ENCODE peak calls at places on chromosomes 12 and 14, in four cellular contexts. E, G, U and C are unnamed samples. For H3K4me1, the result is how much of the 10 kb centered on the place peaks cover.

GRCh38 chr12:82438356-82438755 is 80.0 kb downstream of the METTL25 start:
- DNase-seq in E (no peak), U (no peak), G (no peak), C (no peak)

GRCh38 chr14:57051633-57052032 is 217.1 kb downstream of the EXOC5 start:
- DNase-seq in E (no peak), U (no peak), G (no peak), C (no peak)

GRCh38 chr14:24425704-24426103 is 3.8 kb downstream of the CBLN3 start:
- DNase-seq in G (peak), U (peak), E (no peak), C (peak)

GRCh38 chr12:57883057-57883456 is 36.5 kb upstream of the CTDSP2 start:
- DNase-seq in E (no peak), G (no peak), U (no peak), C (no peak)

GRCh38 chr12:26740991-26741390 is 92.0 kb downstream of the ITPR2 start:
- DNase-seq in U (no peak), G (no peak), E (no peak), C (no peak)

GRCh38 chr12:57165741-57166140 is 18.3 kb upstream of the LRP1-AS start:
- DNase-seq in G (peak), E (peak), U (no peak), C (no peak)

GRCh38 chr14:69288001-69288771 is 28.2 kb downstream of the GALNT16 start:
- DNase-seq in U (peak), G (peak), E (no peak), C (peak)

GRCh38 chr12:110316861-110317260 is 35.8 kb downstream of the ATP2A2 start:
- DNase-seq in G (no peak), U (no peak), E (no peak), C (peak)

GRCh38 chr12:3004655-3005565 is 45.7 kb downstream of the TEAD4 start:
- DNase-seq in U (peak), E (no peak), G (no peak), C (no peak)

GRCh38 chr14:94907626-94908261 is 137.8 kb upstream of the GSC start:
- DNase-seq in G (no peak), U (no peak), E (no peak), C (peak)

GRCh38 chr12:74449872-74450271 is 87.8 kb upstream of the ATXN7L3B start:
- DNase-seq in U (no peak), E (peak), G (no peak), C (peak)

GRCh38 chr14:101235042-101235871 is 326.0 kb upstream of the DIO3 start:
- DNase-seq in G (peak), E (peak), U (peak), C (peak)

GRCh38 chr12:116436561-116437249 is 122.5 kb upstream of the MAP1LC3B2 start:
- DNase-seq in U (no peak), E (no peak), G (no peak), C (no peak)

GRCh38 chr14:72549848-72550247 is 344.1 kb downstream of the DPF3 start:
- DNase-seq in E (no peak), G (no peak), U (no peak), C (no peak)

GRCh38 chr12:2265461-2266167 is 212.8 kb downstream of the CACNA1C start:
- DNase-seq in E (no peak), G (no peak), U (no peak), C (peak)

GRCh38 chr14:37598085-37598972 is 2.9 kb downstream of the TTC6 start:
- DNase-seq in E (no peak), U (no peak), G (no peak), C (no peak)

GRCh38 chr12:13538136-13538535 is 341.6 kb downstream of the EMP1 start:
- DNase-seq in E (no peak), U (no peak), G (no peak), C (no peak)

GRCh38 chr12:8605057-8605456 is 7.6 kb downstream of the AICDA start:
- DNase-seq in U (no peak), E (no peak), G (no peak), C (no peak)

GRCh38 chr12:52542785-52543318 is 10.1 kb downstream of the KRT71 start:
- DNase-seq in U (no peak), E (no peak), G (no peak), C (no peak)

GRCh38 chr12:131494741-131495524 is 216.0 kb upstream of the SFSWAP start:
- DNase-seq in U (no peak), G (no peak), E (no peak), C (no peak)

GRCh38 chr14:76955575-76956252 is 72.8 kb downstream of the IRF2BPL start:
- DNase-seq in U (no peak), G (peak), E (no peak), C (peak)

GRCh38 chr14:76954791-76955190 is 73.7 kb downstream of the IRF2BPL start:
- DNase-seq in U (no peak), E (no peak), G (no peak), C (no peak)

GRCh38 chr14:76956253-76957090 is 72.0 kb downstream of the IRF2BPL start:
- DNase-seq in G (peak), U (peak), E (peak), C (peak)

GRCh38 chr14:76953196-76953945 is 75.1 kb downstream of the IRF2BPL start:
- DNase-seq in U (no peak), G (peak), E (peak), C (peak)

DNA sequence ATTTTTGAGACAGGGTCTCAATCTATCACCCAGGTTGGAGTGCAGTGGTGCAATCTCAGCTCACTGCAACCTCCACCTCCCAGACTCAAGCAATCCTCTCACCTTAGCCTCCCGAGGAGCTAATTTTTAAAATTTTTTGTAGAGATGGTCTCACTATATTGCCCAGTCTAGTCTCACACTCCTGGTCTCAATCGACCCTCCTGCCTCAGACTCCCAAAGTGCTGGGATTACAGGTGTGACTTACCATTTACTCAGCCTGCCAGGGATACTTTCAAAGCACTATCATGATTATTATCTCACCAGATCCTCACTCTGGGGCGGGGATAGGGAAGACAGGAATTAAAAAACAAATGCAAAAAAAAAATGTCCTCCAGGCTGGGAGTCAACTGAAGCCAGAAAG is 74.1 kb downstream of the IRF2BPL start:
- DNase-seq in G (no peak), U (no peak), E (no peak), C (no peak)
- H3K4me1 ChIP-seq in G (half or more), U (under half), E (half or more), C (half or more)

GRCh38 chr14:61754627-61755381 is 7.4 kb upstream of the SNAPC1 start:
- DNase-seq in E (no peak), U (no peak), G (no peak), C (peak)

GRCh38 chr14:61756135-61756534 is 6.1 kb upstream of the SNAPC1 start:
- DNase-seq in U (no peak), G (no peak), E (no peak), C (no peak)

GRCh38 chr14:61752626-61753025 is 9.6 kb upstream of the SNAPC1 start:
- DNase-seq in E (no peak), U (no peak), G (no peak), C (no peak)

GRCh38 chr14:61751475-61751989 is 10.7 kb upstream of the SNAPC1 start:
- DNase-seq in U (no peak), E (no peak), G (no peak), C (no peak)

GRCh38 chr14:61753631-61754030 is 8.6 kb upstream of the SNAPC1 start:
- DNase-seq in U (peak), E (no peak), G (no peak), C (no peak)
- H3K4me1 ChIP-seq in U (under half), E (under half), G (under half), C (half or more)

GRCh38 chr12:124377981-124378509 is 83.2 kb downstream of the RFLNA start:
- DNase-seq in E (no peak), G (no peak), U (no peak), C (no peak)

GRCh38 chr12:124380793-124381453 is 86.0 kb downstream of the RFLNA start:
- DNase-seq in U (no peak), G (no peak), E (no peak), C (no peak)

GRCh38 chr12:124381454-124382207 is 86.7 kb downstream of the RFLNA start:
- DNase-seq in G (peak), U (no peak), E (no peak), C (peak)

GRCh38 chr12:124379379-124379937 is 84.6 kb downstream of the RFLNA start:
- DNase-seq in G (no peak), E (no peak), U (no peak), C (peak)

GRCh38 chr12:124379938-124380754 is 85.3 kb downstream of the RFLNA start:
- DNase-seq in G (peak), U (no peak), E (no peak), C (peak)
- H3K4me1 ChIP-seq in G (half or more), U (under half), E (under half), C (under half)

GRCh38 chr12:119679081-119679480 is 11.1 kb downstream of the PRKAB1 start:
- DNase-seq in U (no peak), G (no peak), E (no peak), C (no peak)
- H3K4me1 ChIP-seq in U (under half), G (under half), E (under half), C (under half)

GRCh38 chr12:79997115-79997805 is 62.4 kb upstream of the PPP1R12A start:
- DNase-seq in U (no peak), E (no peak), G (no peak), C (peak)

GRCh38 chr12:79998554-79998953 is 63.7 kb upstream of the PPP1R12A start:
- DNase-seq in G (no peak), E (no peak), U (no peak), C (no peak)

GRCh38 chr12:79991586-79991985 is 56.7 kb upstream of the PPP1R12A start:
- DNase-seq in U (no peak), G (no peak), E (no peak), C (no peak)

GRCh38 chr12:79988368-79988767 is 53.5 kb upstream of the PPP1R12A start:
- DNase-seq in U (no peak), G (no peak), E (no peak), C (peak)

GRCh38 chr12:79993106-79993862 is 58.4 kb upstream of the PPP1R12A start:
- DNase-seq in U (no peak), G (no peak), E (no peak), C (no peak)
- H3K4me1 ChIP-seq in U (under half), G (under half), E (under half), C (under half)

DNA sequence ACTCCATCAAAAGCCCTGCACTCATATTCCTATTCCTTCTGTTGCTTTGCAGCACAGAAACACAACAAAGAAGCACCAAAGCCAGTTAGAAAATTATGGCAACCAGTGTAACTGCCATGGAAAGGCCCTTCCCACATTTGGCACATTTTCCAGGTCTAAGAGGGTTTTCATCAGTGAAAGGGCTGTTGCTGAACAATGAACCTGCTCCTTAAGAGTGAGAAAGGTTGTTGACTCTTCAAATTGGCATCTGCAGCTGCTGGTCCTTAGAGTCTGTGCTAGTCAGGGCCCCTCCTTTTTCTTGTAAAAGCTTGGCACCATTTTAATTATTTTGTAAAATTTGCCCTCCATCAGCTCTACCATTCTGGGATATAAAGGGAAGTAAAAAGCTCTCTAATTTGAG is 378.7 kb upstream of the KITLG start:
- DNase-seq in U (no peak), G (no peak), E (no peak), C (no peak)
- H3K4me1 ChIP-seq in U (under half), G (under half), E (half or more), C (under half)

GRCh38 chr12:68375701-68376469 is 43.7 kb upstream of the MDM1 start:
- DNase-seq in G (no peak), U (no peak), E (no peak), C (peak)
- H3K4me1 ChIP-seq in G (under half), U (under half), E (under half), C (under half)

GRCh38 chr12:63917864-63918742 is 73.6 kb downstream of the SRGAP1 start:
- DNase-seq in U (no peak), E (peak), G (peak), C (peak)
- H3K4me1 ChIP-seq in U (under half), E (half or more), G (half or more), C (half or more)

DNA sequence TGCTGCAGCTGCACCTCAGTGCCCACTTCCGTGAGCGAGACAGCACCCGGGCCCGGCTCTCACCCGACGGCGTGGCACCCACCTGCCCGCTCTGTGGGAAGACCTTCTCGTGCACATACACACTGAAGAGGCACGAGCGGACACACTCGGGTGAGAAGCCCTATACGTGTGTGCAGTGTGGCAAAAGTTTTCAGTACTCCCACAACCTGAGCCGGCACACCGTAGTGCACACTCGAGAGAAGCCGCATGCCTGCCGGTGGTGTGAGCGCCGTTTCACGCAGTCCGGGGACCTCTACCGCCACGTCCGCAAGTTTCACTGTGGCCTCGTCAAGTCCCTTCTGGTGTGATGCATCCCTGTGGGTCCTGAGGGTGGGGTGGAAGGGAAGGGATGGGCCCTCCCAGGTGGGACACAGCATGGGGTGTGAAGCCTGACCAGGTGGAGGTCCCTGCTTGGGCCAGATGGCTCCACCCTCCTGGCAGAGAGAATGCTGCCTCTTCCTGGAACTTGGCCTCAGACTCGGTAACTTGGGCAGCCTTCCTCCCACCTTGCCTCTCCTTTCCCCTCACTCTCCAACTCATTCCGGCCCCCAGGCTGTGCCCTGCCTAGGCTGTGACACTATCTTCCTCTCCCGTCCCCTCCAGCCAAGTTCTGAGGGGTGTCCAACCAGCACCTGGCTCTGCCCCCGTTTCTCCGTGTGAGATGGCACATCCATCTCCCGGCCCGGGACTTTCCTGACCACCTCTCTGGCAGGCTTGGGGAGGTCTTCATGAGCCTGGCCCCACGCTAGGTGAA is 1.4 kb downstream of the ZBTB42 start:
- DNase-seq in G (no peak), E (no peak), U (no peak), C (no peak)
- H3K4me1 ChIP-seq in G (under half), E (under half), U (under half), C (under half)